ENCODE peak calls at places on chromosome 5, in four cellular contexts. V, K, S and C are unnamed samples.

GRCh38 chr5:132469380-132470372 is 20.9 kb downstream of the IRF1 start:
- DNase-seq in V (no peak), K (no peak), S (no peak), C (no peak)

GRCh38 chr5:160064441-160064840 is 54.8 kb downstream of the PWWP2A start:
- DNase-seq in V (no peak), K (peak; percentile 16), S (no peak), C (no peak)

GRCh38 chr5:3597727-3598082 is 2.1 kb downstream of the IRX1 start:
- DNase-seq in V (no peak), K (no peak), S (no peak), C (peak; percentile 52)

GRCh38 chr5:132651838-132652476 is 6.0 kb upstream of the IL13 start:
- DNase-seq in V (no peak), K (no peak), S (no peak), C (no peak)

GRCh38 chr5:3341446-3342240 is 254.0 kb upstream of the IRX1 start:
- DNase-seq in V (no peak), K (no peak), S (no peak), C (no peak)

GRCh38 chr5:113223831-113224604 is 210.8 kb downstream of the TSSK1B start:
- DNase-seq in V (no peak), K (peak; percentile 38), S (no peak), C (peak; percentile 40)

GRCh38 chr5:92758552-92758951 is 822.5 kb downstream of the NR2F1-AS1 start:
- DNase-seq in V (no peak), K (peak; percentile 86), S (no peak), C (peak; percentile 68)

GRCh38 chr5:14720236-14720923 is 55.9 kb downstream of the OTULIN start:
- DNase-seq in V (no peak), K (peak; percentile 47), S (no peak), C (peak; percentile 37)

GRCh38 chr5:176151286-176151685 is 86.9 kb upstream of the SIMC1 start:
- DNase-seq in V (no peak), K (no peak), S (no peak), C (peak; percentile 69)

GRCh38 chr5:16666861-16667481 is 50.2 kb upstream of the RETREG1 start:
- DNase-seq in V (no peak), K (peak; percentile 28), S (no peak), C (no peak)

GRCh38 chr5:14435481-14435880 is 146.1 kb upstream of the OTULINL start:
- DNase-seq in V (no peak), K (peak; percentile 59), S (no peak), C (no peak)

GRCh38 chr5:144189800-144190429 is 19.2 kb downstream of the KCTD16 start:
- DNase-seq in V (peak; percentile 65), K (peak; percentile 88), S (no peak), C (peak; percentile 47)

GRCh38 chr5:147373328-147373727 is 136.5 kb downstream of the DPYSL3 start:
- DNase-seq in V (no peak), K (no peak), S (no peak), C (no peak)

GRCh38 chr5:65485405-65485804 is 3.7 kb upstream of the ADAMTS6 start:
- DNase-seq in V (no peak), K (no peak), S (no peak), C (no peak)

GRCh38 chr5:180052211-180052818 is 19.2 kb downstream of the RNF130 start:
- DNase-seq in V (no peak), K (no peak), S (no peak), C (no peak)

GRCh38 chr5:112933651-112934365 is 11.8 kb upstream of the REEP5 start:
- DNase-seq in V (no peak), K (peak; percentile 24), S (peak; percentile 80), C (peak; percentile 73)

GRCh38 chr5:153445875-153446567 is 44.4 kb upstream of the GRIA1 start:
- DNase-seq in V (no peak), K (peak; percentile 55), S (no peak), C (peak; percentile 21)

GRCh38 chr5:17235736-17236330 is 18.4 kb downstream of the BASP1 start:
- DNase-seq in V (no peak), K (no peak), S (no peak), C (peak; percentile 50)

GRCh38 chr5:53601570-53601969 is 41.1 kb downstream of the NDUFS4 start:
- DNase-seq in V (no peak), K (peak; percentile 94), S (no peak), C (peak; percentile 41)

GRCh38 chr5:55232985-55233928 is at the start of gene CCNO:
- DNase-seq in V (no peak), K (peak; percentile 92), S (peak; percentile 40), C (peak; percentile 78)

GRCh38 chr5:77064040-77064439 is 23.0 kb downstream of the ZBED3 start:
- DNase-seq in V (no peak), K (no peak), S (no peak), C (no peak)

GRCh38 chr5:89769975-89770374 is 639.6 kb downstream of the CETN3 start:
- DNase-seq in V (no peak), K (peak; percentile 76), S (no peak), C (peak; percentile 86)

GRCh38 chr5:179311091-179311470 is 34.2 kb downstream of the ADAMTS2 start:
- DNase-seq in V (no peak), K (no peak), S (no peak), C (no peak)

GRCh38 chr5:10913846-10914245 is 152.8 kb upstream of the DAP start:
- DNase-seq in V (no peak), K (peak; percentile 71), S (peak; percentile 81), C (peak; percentile 99)

GRCh38 chr5:81517462-81517861 is 123.5 kb upstream of the ACOT12 start:
- DNase-seq in V (no peak), K (peak; percentile 8), S (no peak), C (peak; percentile 66)

GRCh38 chr5:177302354-177303110 is 987 bp downstream of the RAB24 start:
- DNase-seq in V (no peak), K (peak; percentile 23), S (no peak), C (peak; percentile 5)

GRCh38 chr5:31237159-31237558 is 43.7 kb downstream of the CDH6 start:
- DNase-seq in V (no peak), K (peak; percentile 41), S (no peak), C (peak; percentile 16)

GRCh38 chr5:163434410-163434866 is 3.0 kb upstream of the CCNG1 start:
- DNase-seq in V (no peak), K (peak; percentile 85), S (no peak), C (peak; percentile 78)

GRCh38 chr5:5344051-5344571 is 78.4 kb upstream of the ICE1 start:
- DNase-seq in V (no peak), K (no peak), S (no peak), C (no peak)

GRCh38 chr5:147617191-147617606 is 107.3 kb upstream of the DPYSL3 start:
- DNase-seq in V (no peak), K (no peak), S (no peak), C (peak; percentile 85)

GRCh38 chr5:168443533-168443932 is 42.7 kb upstream of the RARS1 start:
- DNase-seq in V (no peak), K (no peak), S (no peak), C (no peak)